ENCODE peak calls at places on chromosomes 16 and 17, in five cellular contexts. One of them, this sample, is unnamed.

GRCh38 chr16:12252616-12253015 is 276.1 kb downstream of the SNX29 start:
- DNase-seq in Right ventricle myocardium superior: no peak
- DNase-seq in GF-D8: no peak
- DNase-seq in A549: no peak
- DNase-seq in H1: no peak
- DNase-seq in this sample: no peak

GRCh38 chr17:43871947-43872690 is 25.1 kb downstream of the CD300LG start:
- DNase-seq in Right ventricle myocardium superior: no peak
- DNase-seq in GF-D8: no peak
- DNase-seq in A549: no peak
- DNase-seq in H1: no peak
- DNase-seq in this sample: no peak

GRCh38 chr17:40555296-40556190 is 9.7 kb downstream of the CCR7 start:
- DNase-seq in Right ventricle myocardium superior: no peak
- DNase-seq in GF-D8: no peak
- DNase-seq in A549: no peak
- DNase-seq in H1: no peak
- DNase-seq in this sample: peak

GRCh38 chr17:82350182-82351030 is 8.6 kb upstream of the TEX19 start:
- DNase-seq in Right ventricle myocardium superior: peak
- DNase-seq in GF-D8: peak
- DNase-seq in A549: no peak
- DNase-seq in H1: no peak
- DNase-seq in this sample: no peak

GRCh38 chr17:79657861-79658810 is 47.3 kb upstream of the RBFOX3 start:
- DNase-seq in Right ventricle myocardium superior: no peak
- DNase-seq in GF-D8: no peak
- DNase-seq in A549: no peak
- DNase-seq in H1: peak
- DNase-seq in this sample: no peak

GRCh38 chr16:84672276-84673202 is 24.2 kb downstream of the KLHL36 start:
- DNase-seq in Right ventricle myocardium superior: peak
- DNase-seq in GF-D8: no peak
- DNase-seq in A549: peak
- DNase-seq in H1: peak
- DNase-seq in this sample: peak

GRCh38 chr17:78583091-78583490 is 5.9 kb upstream of the DNAH17 start:
- DNase-seq in Right ventricle myocardium superior: no peak
- DNase-seq in GF-D8: no peak
- DNase-seq in A549: peak
- DNase-seq in H1: no peak
- DNase-seq in this sample: peak

GRCh38 chr16:11636172-11636721 is 32.0 kb upstream of the SNN start:
- DNase-seq in Right ventricle myocardium superior: no peak
- DNase-seq in GF-D8: no peak
- DNase-seq in A549: no peak
- DNase-seq in H1: peak
- DNase-seq in this sample: no peak

GRCh38 chr17:41547921-41548843 is 20.1 kb upstream of the KRT19 start:
- DNase-seq in Right ventricle myocardium superior: peak
- DNase-seq in GF-D8: no peak
- DNase-seq in A549: peak
- DNase-seq in H1: no peak
- DNase-seq in this sample: peak

GRCh38 chr17:14744716-14745115 is 443.8 kb downstream of the HS3ST3B1 start:
- DNase-seq in Right ventricle myocardium superior: no peak
- DNase-seq in GF-D8: no peak
- DNase-seq in A549: no peak
- DNase-seq in H1: no peak
- DNase-seq in this sample: no peak

GRCh38 chr17:30782206-30782605 is 42.3 kb downstream of the CRLF3 start:
- DNase-seq in Right ventricle myocardium superior: no peak
- DNase-seq in GF-D8: no peak
- DNase-seq in A549: no peak
- DNase-seq in H1: no peak
- DNase-seq in this sample: no peak

GRCh38 chr17:82022310-82022980 is at the start of gene CENPX:
- DNase-seq in Right ventricle myocardium superior: no peak
- DNase-seq in GF-D8: no peak
- DNase-seq in A549: no peak
- DNase-seq in H1: no peak
- DNase-seq in this sample: no peak

GRCh38 chr16:47732122-47732805 is 271.1 kb downstream of the PHKB start:
- DNase-seq in Right ventricle myocardium superior: no peak
- DNase-seq in GF-D8: no peak
- DNase-seq in A549: peak
- DNase-seq in H1: no peak
- DNase-seq in this sample: no peak

GRCh38 chr16:51161440-51162195 is 10.5 kb upstream of the SALL1 start:
- DNase-seq in Right ventricle myocardium superior: no peak
- DNase-seq in GF-D8: no peak
- DNase-seq in A549: no peak
- DNase-seq in H1: peak
- DNase-seq in this sample: no peak

GRCh38 chr16:74462361-74462760 is 41.1 kb upstream of the CLEC18B start:
- DNase-seq in Right ventricle myocardium superior: no peak
- DNase-seq in GF-D8: no peak
- DNase-seq in A549: no peak
- DNase-seq in H1: no peak
- DNase-seq in this sample: no peak

GRCh38 chr16:56658476-56658875 is 717 bp downstream of the MT1F start:
- DNase-seq in Right ventricle myocardium superior: no peak
- DNase-seq in GF-D8: no peak
- DNase-seq in A549: no peak
- DNase-seq in H1: no peak
- DNase-seq in this sample: no peak

GRCh38 chr17:72267601-72268000 is 146.8 kb downstream of the SOX9 start:
- DNase-seq in Right ventricle myocardium superior: no peak
- DNase-seq in GF-D8: no peak
- DNase-seq in A549: no peak
- DNase-seq in H1: no peak
- DNase-seq in this sample: no peak

GRCh38 chr16:27334192-27334764 is 20.5 kb downstream of the IL4R start:
- DNase-seq in Right ventricle myocardium superior: no peak
- DNase-seq in GF-D8: no peak
- DNase-seq in A549: no peak
- DNase-seq in H1: no peak
- DNase-seq in this sample: no peak

GRCh38 chr16:75060708-75061107 is 55.9 kb downstream of the LDHD start:
- DNase-seq in Right ventricle myocardium superior: no peak
- DNase-seq in GF-D8: no peak
- DNase-seq in A549: no peak
- DNase-seq in H1: no peak
- DNase-seq in this sample: no peak

GRCh38 chr17:77645441-77646430 is 312.8 kb upstream of the TNRC6C start:
- DNase-seq in Right ventricle myocardium superior: no peak
- DNase-seq in GF-D8: no peak
- DNase-seq in A549: no peak
- DNase-seq in H1: no peak
- DNase-seq in this sample: no peak

GRCh38 chr16:14389359-14389758 is 240.7 kb downstream of the PARN start:
- DNase-seq in Right ventricle myocardium superior: no peak
- DNase-seq in GF-D8: no peak
- DNase-seq in A549: no peak
- DNase-seq in H1: no peak
- DNase-seq in this sample: no peak

GRCh38 chr17:63405741-63406261 is 40.3 kb downstream of the CYB561 start:
- DNase-seq in Right ventricle myocardium superior: no peak
- DNase-seq in GF-D8: peak
- DNase-seq in A549: peak
- DNase-seq in H1: no peak
- DNase-seq in this sample: no peak

GRCh38 chr16:23333962-23334361 is 31.9 kb downstream of the SCNN1B start:
- DNase-seq in Right ventricle myocardium superior: no peak
- DNase-seq in GF-D8: no peak
- DNase-seq in A549: no peak
- DNase-seq in H1: no peak
- DNase-seq in this sample: no peak

This sample was measured in aorta.